ENCODE peak calls at places on chromosomes 7 and 10, in nine cellular contexts. K is GM23338; Y is Right ventricle myocardium superior; L is fibroblast of pulmonary artery; Q is adipocyte; J is stimulated activated CD8-positive, alpha-beta memory T cell treated with anti-CD3 and anti-CD28 coated beads, Interleukin-7, amount 100 ng/mL, for 4 hours; W is AG08395; B is activated effector memory CD4-positive, alpha-beta T cell treated with anti-CD3 and anti-CD28 coated beads, Interleukin-2, amount 50 U/mL, for 16 hours; O is choroid plexus epithelial cell. F is an unnamed sample.

GRCh38 chr7:2860627-2861133 is 16.6 kb upstream of the GNA12 start:
- DNase-seq in K (no peak), Y (no peak), L (no peak), Q (no peak), J (no peak), W (no peak), B (no peak), O (no peak), F (no peak)

GRCh38 chr10:23190872-23191763 is 994 bp upstream of the PTF1A start:
- DNase-seq in K (peak), Y (no peak), L (no peak), Q (no peak), J (no peak), W (no peak), B (no peak), O (no peak), F (no peak)

GRCh38 chr7:139693651-139694388 is 84.0 kb downstream of the HIPK2 start:
- DNase-seq in K (no peak), Y (no peak), L (no peak), Q (no peak), J (no peak), W (no peak), B (no peak), O (no peak), F (no peak)

GRCh38 chr7:29795696-29796095 is 10.6 kb upstream of the WIPF3 start:
- DNase-seq in K (no peak), Y (no peak), L (no peak), Q (no peak), J (no peak), W (no peak), B (no peak), O (no peak), F (no peak)

GRCh38 chr10:63522129-63522687 is 1.0 kb downstream of the REEP3 start:
- DNase-seq in K (no peak), Y (no peak), L (peak), Q (no peak), J (no peak), W (no peak), B (no peak), O (no peak), F (no peak)

GRCh38 chr10:108597657-108598319 is 1325.5 kb downstream of the XPNPEP1 start:
- DNase-seq in K (no peak), Y (no peak), L (no peak), Q (no peak), J (no peak), W (no peak), B (no peak), O (no peak), F (no peak)

GRCh38 chr7:45685619-45686240 is 111.6 kb downstream of the ADCY1 start:
- DNase-seq in K (no peak), Y (no peak), L (no peak), Q (no peak), J (no peak), W (no peak), B (peak), O (no peak), F (no peak)

GRCh38 chr10:91294134-91294906 is 73.9 kb downstream of the PCGF5 start:
- DNase-seq in K (no peak), Y (no peak), L (no peak), Q (no peak), J (no peak), W (no peak), B (no peak), O (no peak), F (no peak)

GRCh38 chr10:33227489-33227888 is 107.0 kb downstream of the NRP1 start:
- DNase-seq in K (no peak), Y (no peak), L (no peak), Q (no peak), J (no peak), W (no peak), B (no peak), O (no peak), F (no peak)

GRCh38 chr7:142799483-142799882 is 28.7 kb downstream of the PRSS2 start:
- DNase-seq in K (no peak), Y (no peak), L (no peak), Q (no peak), J (no peak), W (no peak), B (no peak), O (no peak), F (no peak)

GRCh38 chr7:105808703-105809590 is 67.5 kb downstream of the ATXN7L1 start:
- DNase-seq in K (no peak), Y (peak), L (peak), Q (no peak), J (peak), W (peak), B (peak), O (peak), F (peak)

GRCh38 chr7:1950066-1950622 is 280.1 kb downstream of the ELFN1 start:
- DNase-seq in K (no peak), Y (peak), L (no peak), Q (no peak), J (no peak), W (no peak), B (no peak), O (no peak), F (no peak)

GRCh38 chr10:14185501-14186045 is 145.2 kb downstream of the FRMD4A start:
- DNase-seq in K (peak), Y (no peak), L (peak), Q (no peak), J (no peak), W (no peak), B (peak), O (peak), F (no peak)

GRCh38 chr7:31083205-31083801 is 31.2 kb downstream of the ADCYAP1R1 start:
- DNase-seq in K (no peak), Y (no peak), L (no peak), Q (no peak), J (no peak), W (no peak), B (no peak), O (no peak), F (no peak)

GRCh38 chr10:3048114-3049019 is 19.0 kb upstream of the PFKP start:
- DNase-seq in K (no peak), Y (no peak), L (peak), Q (peak), J (no peak), W (peak), B (no peak), O (peak), F (no peak)

F was measured in activated CD8-positive, alpha-beta memory T cell treated with anti-CD3 and anti-CD28 coated beads for 4 hours.